ENCODE peak calls at places on chromosomes 1 and 21, in five cellular contexts. X is heart left ventricle; N is CD4-positive, CD25-positive, alpha-beta regulatory T cell; R is fibroblast of lung; D is neuronal stem cell. J is an unnamed sample.
A peak's percentile ranks its signal among the peaks of the same experiment; 100 is the strongest.

GRCh38 chr1:107056426-107057196 is at the start of gene PRMT6:
- DNase-seq in X (peak; percentile 88), N (peak; percentile 80), R (peak; percentile 79), D (peak; percentile 79), J (peak; percentile 61)

GRCh38 chr1:99737016-99737415 is 29.4 kb downstream of the FRRS1 start:
- DNase-seq in X (no peak), N (no peak), R (peak; percentile 76), D (peak; percentile 21), J (no peak)

GRCh38 chr21:45562401-45562800 is 20.2 kb upstream of the SLC19A1 start:
- DNase-seq in X (no peak), N (no peak), R (no peak), D (no peak), J (no peak)

GRCh38 chr1:94542088-94542671 is 621 bp upstream of the F3 start:
- DNase-seq in X (peak; percentile 77), N (no peak), R (peak; percentile 64), D (no peak), J (no peak)

GRCh38 chr1:116503535-116504307 is 67.1 kb downstream of the CD58 start:
- DNase-seq in X (peak; percentile 76), N (no peak), R (no peak), D (no peak), J (no peak)

GRCh38 chr1:114510235-114511047 is 562 bp downstream of the TRIM33 start:
- DNase-seq in X (peak; percentile 68), N (peak; percentile 32), R (no peak), D (peak; percentile 6), J (no peak)

GRCh38 chr1:63917571-63918394 is 144.0 kb downstream of the ROR1 start:
- DNase-seq in X (no peak), N (no peak), R (no peak), D (no peak), J (no peak)

GRCh38 chr1:202589190-202589680 is 121.0 kb downstream of the SYT2 start:
- DNase-seq in X (peak; percentile 88), N (no peak), R (peak; percentile 99), D (no peak), J (no peak)

GRCh38 chr1:181112071-181112929 is 23.8 kb downstream of the IER5 start:
- DNase-seq in X (no peak), N (no peak), R (peak; percentile 100), D (no peak), J (no peak)

GRCh38 chr21:26844258-26845065 is 747 bp downstream of the ADAMTS1 start:
- DNase-seq in X (peak; percentile 86), N (no peak), R (peak; percentile 52), D (peak; percentile 44), J (peak; percentile 4)

GRCh38 chr1:30058966-30059365 is 664.4 kb downstream of the MATN1 start:
- DNase-seq in X (no peak), N (no peak), R (peak; percentile 83), D (no peak), J (no peak)

GRCh38 chr1:16376971-16377370 is 9.9 kb downstream of the SZRD1 start:
- DNase-seq in X (no peak), N (no peak), R (no peak), D (no peak), J (no peak)

GRCh38 chr21:30900881-30901280 is 19.5 kb upstream of the KRTAP11-1 start:
- DNase-seq in X (no peak), N (no peak), R (no peak), D (no peak), J (no peak)

GRCh38 chr1:41192456-41193188 is 49.5 kb downstream of the SCMH1 start:
- DNase-seq in X (no peak), N (no peak), R (peak; percentile 76), D (no peak), J (no peak)

GRCh38 chr1:63575340-63575826 is 17.8 kb upstream of the PGM1 start:
- DNase-seq in X (no peak), N (peak; percentile 39), R (peak; percentile 59), D (peak; percentile 2), J (peak; percentile 18)

GRCh38 chr1:76543495-76543894 is 323.8 kb upstream of the ST6GALNAC5 start:
- DNase-seq in X (no peak), N (no peak), R (no peak), D (no peak), J (no peak)

GRCh38 chr1:70353641-70354331 is 736 bp downstream of the ANKRD13C start:
- DNase-seq in X (peak; percentile 70), N (no peak), R (peak; percentile 48), D (no peak), J (no peak)

GRCh38 chr1:55812281-55812680 is 597.1 kb upstream of the USP24 start:
- DNase-seq in X (no peak), N (no peak), R (peak; percentile 39), D (no peak), J (no peak)

GRCh38 chr21:29424728-29425127 is 126.0 kb downstream of the BACH1 start:
- DNase-seq in X (no peak), N (no peak), R (no peak), D (no peak), J (no peak)

GRCh38 chr1:41891403-41891896 is 27.3 kb downstream of the HIVEP3 start:
- DNase-seq in X (no peak), N (peak; percentile 77), R (peak; percentile 70), D (no peak), J (peak; percentile 20)

GRCh38 chr21:45450741-45451740 is 46.1 kb downstream of the COL18A1 start:
- DNase-seq in X (peak; percentile 64), N (no peak), R (peak; percentile 33), D (no peak), J (no peak)

GRCh38 chr1:27141266-27142003 is 13.5 kb downstream of the SLC9A1 start:
- DNase-seq in X (no peak), N (no peak), R (no peak), D (no peak), J (no peak)

GRCh38 chr1:22636369-22636768 is at the start of gene C1QA:
- DNase-seq in X (peak; percentile 86), N (no peak), R (no peak), D (no peak), J (no peak)

GRCh38 chr1:8370928-8371327 is 53.0 kb downstream of the SLC45A1 start:
- DNase-seq in X (no peak), N (no peak), R (no peak), D (no peak), J (no peak)

DNA sequence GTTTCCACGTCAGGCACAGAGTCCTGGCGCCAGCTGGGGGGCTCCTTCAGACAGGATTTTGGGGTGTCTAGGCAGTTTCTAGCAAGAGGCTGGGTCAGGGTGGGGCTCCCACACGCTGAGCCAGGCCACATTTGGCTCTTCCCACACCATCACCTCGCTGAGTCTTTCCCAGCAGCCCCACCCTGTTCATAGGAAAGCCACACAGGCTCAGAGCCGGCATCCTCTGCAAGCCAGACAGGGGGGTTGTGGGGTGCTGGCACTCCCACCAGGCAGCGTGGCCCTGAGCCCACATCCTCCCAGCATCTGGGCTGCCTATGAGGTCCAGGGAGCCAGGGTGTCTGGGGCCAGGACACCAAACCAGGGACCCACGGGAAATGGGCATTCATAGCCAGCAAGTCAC is 2.8 kb upstream of the GPR153 start:
- DNase-seq in X (no peak), N (no peak), R (peak; percentile 41), D (no peak), J (no peak)
- H3K4me1 ChIP-seq in X (no peaks in the 10 kb centered on the region), N (peaks cover 16% of the 10 kb centered on the region), R (peaks cover 17% of the 10 kb centered on the region), D (peaks cover 38% of the 10 kb centered on the region), J (peaks cover 4% of the 10 kb centered on the region)

GRCh38 chr1:227733309-227733705 is 1.8 kb downstream of the JMJD4 start:
- DNase-seq in X (no peak), N (no peak), R (no peak), D (no peak), J (no peak)

GRCh38 chr1:227734546-227734857 is 600 bp downstream of the JMJD4 start:
- DNase-seq in X (no peak), N (no peak), R (no peak), D (no peak), J (no peak)

GRCh38 chr1:227734858-227735780 is at the start of the genes JMJD4 and SNAP47:
- DNase-seq in X (peak; percentile 96), N (peak; percentile 93), R (peak; percentile 91), D (peak; percentile 92), J (peak; percentile 94)

GRCh38 chr1:227732586-227733308 is 2.4 kb downstream of the JMJD4 start:
- DNase-seq in X (no peak), N (no peak), R (no peak), D (no peak), J (no peak)

DNA sequence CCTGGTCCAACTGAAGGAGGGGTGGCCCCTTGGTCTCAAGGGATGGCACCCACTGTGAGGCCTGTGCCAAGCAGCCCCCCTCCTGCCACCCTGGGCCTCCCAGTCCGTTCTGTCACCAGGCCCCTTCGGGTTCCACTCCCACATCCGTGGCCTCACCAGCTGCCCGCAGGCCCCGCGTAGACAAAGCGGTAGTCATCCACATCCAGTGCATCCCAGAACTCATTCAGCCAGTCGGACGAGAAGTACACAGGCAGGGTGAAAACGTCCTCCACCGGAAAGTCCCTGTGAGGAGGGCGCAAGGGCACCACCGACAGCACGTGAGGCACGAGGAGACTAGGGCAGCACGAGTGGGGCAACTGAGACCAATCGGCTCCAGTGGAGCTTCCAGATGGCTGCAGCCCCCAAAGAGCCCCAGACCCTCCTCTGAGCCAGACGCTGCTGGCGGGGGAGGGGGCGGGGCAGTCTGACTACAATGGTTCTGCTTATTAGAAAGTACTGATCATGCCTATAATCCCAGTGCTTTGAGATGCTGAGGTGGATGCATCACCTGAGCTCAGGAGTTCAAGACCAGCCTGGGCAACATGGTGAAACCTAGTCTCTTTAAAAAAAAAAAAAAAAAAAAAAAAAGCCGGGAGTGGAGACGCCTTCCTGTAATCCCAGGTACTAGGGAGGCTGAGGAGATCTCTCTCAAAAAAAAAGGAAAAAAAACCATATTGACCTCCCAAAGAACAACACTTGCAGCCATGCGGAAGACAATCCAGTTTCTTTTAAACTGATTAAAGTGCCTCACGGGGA is 1.2 kb downstream of the JMJD4 start:
- DNase-seq in X (no peak), N (no peak), R (no peak), D (no peak), J (no peak)
- H3K4me3 ChIP-seq in X (peak overlapping the region; percentile 96), N (peak overlapping the region; percentile 82), R (peak overlapping the region; percentile 86), D (peak overlapping the region; percentile 97), J (peak overlapping the region; percentile 47)

GRCh38 chr1:46717654-46718053 is 1.3 kb downstream of the EFCAB14 start:
- DNase-seq in X (no peak), N (no peak), R (no peak), D (no peak), J (no peak)
- H3K27me3 ChIP-seq in X (no peaks in the 10 kb centered on the region), N (no peaks in the 10 kb centered on the region), R (peaks cover 6% of the 10 kb centered on the region), D (no peaks in the 10 kb centered on the region), J (no peaks in the 10 kb centered on the region)

GRCh38 chr1:58886611-58887010 is 102.8 kb upstream of the JUN start:
- DNase-seq in X (no peak), N (no peak), R (peak; percentile 51), D (no peak), J (no peak)
- H3K4me1 ChIP-seq in X (peaks cover 5% of the 10 kb centered on the region), N (no peaks in the 10 kb centered on the region), R (peaks cover 10% of the 10 kb centered on the region), D (peaks cover 2% of the 10 kb centered on the region), J (peaks cover 30% of the 10 kb centered on the region)

J was measured in CD8-positive, alpha-beta memory T cell.